ENCODE peak calls at places on chromosome 22, in nine cellular contexts. U is HCT116, S is GM12878, J is K562, N is spleen, B is sigmoid colon, K is stomach, E is upper lobe of left lung, W is transverse colon. L is an unnamed sample.

GRCh38 chr22:41021039-41021654 is 70.0 kb downstream of the RBX1 start:
- DNase-seq in K (no peak), U (no peak), S (no peak), W (peak; percentile 22), B (peak; percentile 65), J (no peak), N (peak; percentile 77), E (peak; percentile 69), L (no peak)

GRCh38 chr22:43014062-43014875 is 680 bp downstream of the PACSIN2 start:
- DNase-seq in J (peak; percentile 49), U (no peak), W (peak; percentile 59), B (peak; percentile 77), E (peak; percentile 88), N (peak; percentile 91), K (peak; percentile 47), S (no peak), L (no peak)

GRCh38 chr22:23833017-23833795 is 5.6 kb downstream of the DERL3 start:
- DNase-seq in N (peak; percentile 63), W (no peak), E (no peak), U (no peak), B (peak; percentile 57), S (no peak), K (no peak), J (no peak), L (no peak)

GRCh38 chr22:49205401-49205800 is 622.3 kb downstream of the BRD1 start:
- DNase-seq in E (no peak), B (peak; percentile 50), J (no peak), W (no peak), U (no peak), S (no peak), K (peak; percentile 17), N (peak; percentile 61), L (peak; percentile 62)

GRCh38 chr22:19970479-19971275 is 29.1 kb upstream of the TXNRD2 start:
- DNase-seq in U (no peak), K (peak; percentile 74), J (peak; percentile 96), W (peak; percentile 73), B (peak; percentile 83), N (peak; percentile 93), S (no peak), E (peak; percentile 96), L (no peak)

GRCh38 chr22:45678961-45679912 is 7.6 kb downstream of the ATXN10 start:
- DNase-seq in B (no peak), K (no peak), N (no peak), S (peak; percentile 51), W (no peak), J (no peak), E (no peak), U (no peak), L (no peak)

GRCh38 chr22:39300198-39300830 is 19.1 kb downstream of the RPL3 start:
- DNase-seq in K (no peak), J (no peak), B (no peak), W (peak; percentile 42), U (no peak), S (no peak), N (no peak), E (peak; percentile 82), L (no peak)

GRCh38 chr22:36235585-36235984 is 3.7 kb downstream of the APOL2 start:
- DNase-seq in S (no peak), K (no peak), B (no peak), U (no peak), E (no peak), N (no peak), W (no peak), J (no peak), L (peak; percentile 58)

GRCh38 chr22:32776800-32777199 is 24.7 kb upstream of the TIMP3 start:
- DNase-seq in W (no peak), E (no peak), B (no peak), J (no peak), U (no peak), K (no peak), N (no peak), S (no peak), L (no peak)

GRCh38 chr22:19149047-19149883 is 827 bp downstream of the GSC2 start:
- DNase-seq in J (no peak), W (no peak), B (no peak), N (peak; percentile 76), S (no peak), K (no peak), E (peak; percentile 87), U (no peak), L (no peak)

GRCh38 chr22:19271856-19272535 is 19.5 kb downstream of the CLTCL1 start:
- DNase-seq in J (no peak), E (no peak), S (no peak), U (no peak), B (no peak), W (no peak), N (no peak), K (no peak), L (no peak)

GRCh38 chr22:47125603-47126002 is 363.2 kb downstream of the TBC1D22A start:
- DNase-seq in N (peak; percentile 62), U (peak; percentile 12), J (peak; percentile 44), B (no peak), K (no peak), W (no peak), E (no peak), S (no peak), L (no peak)

GRCh38 chr22:26606611-26607010 is 11.2 kb downstream of the CRYBB1 start:
- DNase-seq in B (no peak), E (no peak), N (no peak), W (no peak), K (no peak), S (no peak), U (no peak), J (no peak), L (no peak)

GRCh38 chr22:45612940-45613339 is 58.7 kb upstream of the ATXN10 start:
- DNase-seq in W (no peak), E (peak; percentile 65), S (no peak), B (no peak), U (no peak), J (no peak), N (no peak), K (no peak), L (no peak)

GRCh38 chr22:17264321-17265052 is 45.3 kb upstream of the ADA2 start:
- DNase-seq in B (no peak), N (no peak), E (peak; percentile 84), S (no peak), K (no peak), W (no peak), J (no peak), U (no peak), L (no peak)

GRCh38 chr22:17057959-17058814 is 26.6 kb upstream of the IL17RA start:
- DNase-seq in K (peak; percentile 75), E (peak; percentile 28), B (peak; percentile 74), U (peak; percentile 45), J (peak; percentile 75), N (no peak), S (no peak), W (peak; percentile 60), L (no peak)

GRCh38 chr22:44276706-44277403 is 35.9 kb downstream of the SHISAL1 start:
- DNase-seq in E (no peak), S (no peak), B (no peak), W (no peak), U (no peak), N (peak; percentile 38), K (no peak), J (no peak), L (no peak)

GRCh38 chr22:23216331-23217170 is 36.2 kb downstream of the BCR start:
- DNase-seq in U (no peak), B (no peak), S (no peak), N (peak; percentile 77), W (no peak), J (no peak), K (no peak), E (no peak), L (no peak)

GRCh38 chr22:41576877-41577276 is 12.8 kb downstream of the PMM1 start:
- DNase-seq in W (peak; percentile 21), S (no peak), K (peak; percentile 60), E (no peak), B (no peak), U (peak; percentile 35), J (peak; percentile 78), N (no peak), L (no peak)

GRCh38 chr22:49150801-49151221 is 676.9 kb downstream of the BRD1 start:
- DNase-seq in E (no peak), S (no peak), U (no peak), W (no peak), K (peak; percentile 24), B (no peak), J (no peak), N (peak; percentile 62), L (no peak)

GRCh38 chr22:24947881-24948280 is 1.4 kb upstream of the LHFPL7 start:
- DNase-seq in N (no peak), K (no peak), J (no peak), S (no peak), U (no peak), E (no peak), W (no peak), B (no peak), L (no peak)
- H3K27ac ChIP-seq in N (no peak overlapping the region), K (no peak overlapping the region), J (no peak overlapping the region), S (no peak overlapping the region), U (no peak overlapping the region), E (no peak overlapping the region), W (no peak overlapping the region), B (no peak overlapping the region), L (no peak overlapping the region)

DNA sequence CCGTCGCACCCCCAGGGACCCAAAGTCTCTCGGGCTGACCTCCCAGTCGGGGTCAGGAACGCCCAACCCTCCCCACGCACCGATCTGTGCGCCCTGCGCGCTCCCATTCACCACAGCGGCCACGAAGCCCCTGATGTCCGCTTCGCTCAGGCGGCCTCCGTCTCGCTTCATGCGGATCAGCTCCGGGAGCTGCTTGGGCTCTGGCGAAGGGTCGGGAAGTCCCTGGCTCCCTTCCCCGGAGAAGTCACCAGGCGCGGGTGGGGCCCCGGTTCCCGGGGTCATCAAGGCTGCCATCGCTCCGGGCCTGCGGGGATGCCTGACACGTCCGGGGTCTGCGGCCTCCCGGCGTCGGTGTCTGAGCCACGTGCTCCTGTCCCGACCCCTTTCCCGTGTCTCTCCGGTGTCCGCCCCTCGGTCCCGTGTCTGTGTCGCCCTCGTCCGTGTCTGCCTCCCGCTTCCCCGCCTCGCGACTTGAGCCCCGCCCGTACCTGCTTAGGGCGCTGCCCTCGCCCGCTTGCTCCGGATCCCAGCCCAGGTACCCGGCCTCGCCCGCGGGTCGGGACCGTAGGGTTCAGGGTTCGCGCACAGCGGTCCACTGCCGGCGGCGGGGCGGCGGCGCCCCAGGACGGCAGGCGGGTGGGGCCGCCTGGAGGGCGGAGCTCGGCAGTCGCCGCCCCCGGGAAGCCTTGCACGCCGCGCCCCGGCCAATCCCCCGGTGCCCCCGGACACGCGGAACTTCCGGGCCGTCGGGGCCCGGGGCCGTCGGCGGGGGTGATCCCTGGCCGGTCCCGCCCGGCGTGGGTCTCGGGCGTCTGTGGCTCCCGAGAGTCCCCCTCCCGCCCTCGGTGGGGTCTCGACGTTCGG is at the start of gene TYMP:
- DNase-seq in K (peak; percentile 83), N (no peak), U (no peak), W (peak; percentile 90), J (no peak), E (peak; percentile 97), S (no peak), B (peak; percentile 86), L (no peak)
- TF ChIP-seq POLR2AphosphoS5 in K (no peak), N (peak; percentile 78), U (no peak), W (no peak), J (no peak), E (peak; percentile 45), S (peak; percentile 16), B (no peak), L (no peak)

GRCh38 chr22:50304528-50305392 is 2.7 kb downstream of the PLXNB2 start:
- DNase-seq in N (no peak), U (no peak), S (no peak), K (peak; percentile 88), E (peak; percentile 84), W (peak; percentile 56), J (peak; percentile 55), B (peak; percentile 80), L (no peak)
- TF ChIP-seq POLR2A in N (no peak), U (no peak), S (no peak), K (no peak), E (no peak), W (no peak), J (no peak), B (no peak), L (no peak)

GRCh38 chr22:28934026-28934425 is 50.7 kb downstream of the ZNRF3 start:
- DNase-seq in W (no peak), J (no peak), B (no peak), N (no peak), K (no peak), U (no peak), S (no peak), E (no peak), L (no peak)
- H3K27ac ChIP-seq in W (no peak overlapping the region), J (no peak overlapping the region), B (no peak overlapping the region), N (no peak overlapping the region), K (no peak overlapping the region), U (no peak overlapping the region), S (no peak overlapping the region), E (peak overlapping the region; percentile 62), L (no peak overlapping the region)

L was measured in vagina.